ENCODE peak calls at places on chromosomes 6 and 20, in five cellular contexts. U is mammary epithelial cell, W is KG1, L is astrocyte of the spinal cord, F is activated T-cell treated with anti-CD3 and anti-CD28 coated beads for 1 hour. I is an unnamed sample.

GRCh38 chr20:46991850-46992639 is 97.4 kb downstream of the EYA2 start:
- DNase-seq in W (no peak), F (no peak), U (no peak), L (no peak), I (no peak)

GRCh38 chr6:11718461-11718860 is 60.1 kb downstream of the ADTRP start:
- DNase-seq in L (no peak), W (no peak), F (no peak), U (no peak), I (no peak)

GRCh38 chr6:110813813-110814487 is 1.3 kb downstream of the CDK19 start:
- DNase-seq in U (peak; percentile 11), F (no peak), L (peak; percentile 40), W (no peak), I (no peak)

GRCh38 chr6:44257007-44257752 is at the start of gene SLC35B2:
- DNase-seq in W (peak; percentile 32), L (peak; percentile 76), U (peak; percentile 65), F (no peak), I (no peak)

GRCh38 chr20:60170116-60170515 is 211.9 kb downstream of the CDH26 start:
- DNase-seq in L (no peak), F (no peak), U (no peak), W (no peak), I (no peak)

GRCh38 chr6:13641315-13641714 is 26.2 kb downstream of the NOL7 start:
- DNase-seq in F (no peak), L (no peak), U (no peak), W (no peak), I (no peak)

GRCh38 chr6:163945813-163946212 is 531.3 kb downstream of the QKI start:
- DNase-seq in U (no peak), L (no peak), F (no peak), W (no peak), I (no peak)

GRCh38 chr20:50462093-50462685 is 48.0 kb upstream of the PTPN1 start:
- DNase-seq in F (no peak), U (no peak), L (no peak), W (no peak), I (no peak)

GRCh38 chr20:50992733-50993457 is 30.0 kb downstream of the KCNG1 start:
- DNase-seq in L (peak; percentile 74), F (no peak), W (peak; percentile 47), U (peak; percentile 79), I (peak; percentile 40)

GRCh38 chr6:129936329-129937165 is 75.4 kb upstream of the TMEM244 start:
- DNase-seq in F (peak; percentile 32), W (peak; percentile 5), U (peak; percentile 62), L (peak; percentile 67), I (peak; percentile 6)

GRCh38 chr6:6885521-6886088 is 222.2 kb upstream of the RREB1 start:
- DNase-seq in U (no peak), W (peak; percentile 18), L (no peak), F (no peak), I (peak; percentile 81)

GRCh38 chr20:61289166-61289565 is 37.1 kb downstream of the CDH4 start:
- DNase-seq in L (no peak), W (no peak), F (no peak), U (no peak), I (no peak)

GRCh38 chr6:166551797-166552495 is 34.5 kb downstream of the RAMACL start:
- DNase-seq in L (no peak), F (no peak), U (no peak), W (no peak), I (no peak)

I was measured in SHP77 treated with DMSO at 0.1 percent for 48 hours.